ENCODE peak calls at places on chromosomes 6 and 20, in six cellular contexts. P is M059J, L is Daoy, Y is cardiac muscle cell, E is Right ventricle myocardium superior, Z is bronchial epithelial cell. M is an unnamed sample.

GRCh38 chr20:63736893-63737689 is 627 bp downstream of the LIME1 start:
- DNase-seq in P (no peak), L (no peak), Y (no peak), E (no peak), Z (no peak), M (no peak)

GRCh38 chr6:7166410-7167293 is 58.9 kb downstream of the RREB1 start:
- DNase-seq in P (no peak), L (peak), Y (no peak), E (no peak), Z (no peak), M (peak)

GRCh38 chr20:36472656-36473071 is 68.7 kb upstream of the MYL9 start:
- DNase-seq in P (no peak), L (no peak), Y (no peak), E (peak), Z (peak), M (no peak)

GRCh38 chr6:218153-219018 is 73.9 kb upstream of the DUSP22 start:
- DNase-seq in P (no peak), L (no peak), Y (no peak), E (no peak), Z (no peak), M (no peak)

GRCh38 chr20:22430746-22431168 is 153.6 kb downstream of the FOXA2 start:
- DNase-seq in P (no peak), L (no peak), Y (no peak), E (no peak), Z (no peak), M (no peak)

GRCh38 chr20:48139262-48140041 is 354.2 kb upstream of the SULF2 start:
- DNase-seq in P (peak), L (peak), Y (no peak), E (no peak), Z (peak), M (peak)

GRCh38 chr6:104789770-104790190 is 69.9 kb downstream of the HACE1 start:
- DNase-seq in P (peak), L (peak), Y (peak), E (no peak), Z (peak), M (peak)

GRCh38 chr6:149885888-149886287 is 12.0 kb downstream of the RAET1E start:
- DNase-seq in P (no peak), L (no peak), Y (no peak), E (no peak), Z (no peak), M (no peak)

GRCh38 chr6:122696079-122696478 is 83.4 kb upstream of the FABP7 start:
- DNase-seq in P (peak), L (peak), Y (no peak), E (no peak), Z (peak), M (peak)

GRCh38 chr20:43988867-43989266 is 74.2 kb downstream of the TOX2 start:
- DNase-seq in P (peak), L (peak), Y (no peak), E (no peak), Z (no peak), M (no peak)

GRCh38 chr6:5937516-5937915 is 69.2 kb downstream of the NRN1 start:
- DNase-seq in P (no peak), L (no peak), Y (no peak), E (no peak), Z (no peak), M (no peak)

GRCh38 chr20:13220194-13220856 is 749 bp upstream of the ISM1 start:
- DNase-seq in P (no peak), L (peak), Y (peak), E (peak), Z (peak), M (no peak)

GRCh38 chr6:57307850-57308249 is 9.6 kb upstream of the PRIM2 start:
- DNase-seq in P (no peak), L (no peak), Y (no peak), E (no peak), Z (no peak), M (no peak)

GRCh38 chr6:144434308-144434990 is 149.3 kb downstream of the UTRN start:
- DNase-seq in P (peak), L (peak), Y (no peak), E (no peak), Z (peak), M (no peak)

GRCh38 chr6:43793154-43793874 is 23.3 kb downstream of the VEGFA start:
- DNase-seq in P (no peak), L (no peak), Y (no peak), E (no peak), Z (no peak), M (no peak)

GRCh38 chr20:46631212-46631869 is 19.9 kb downstream of the SLC13A3 start:
- DNase-seq in P (peak), L (no peak), Y (no peak), E (no peak), Z (peak), M (peak)

GRCh38 chr20:33686984-33687366 is 790 bp upstream of the E2F1 start:
- DNase-seq in P (no peak), L (no peak), Y (no peak), E (no peak), Z (no peak), M (no peak)

GRCh38 chr6:142242269-142242668 is 59.5 kb upstream of the ADGRG6 start:
- DNase-seq in P (peak), L (no peak), Y (no peak), E (no peak), Z (no peak), M (no peak)